ENCODE peak calls at places on chromosomes 4 and X, in nine cellular contexts. X is CD8-positive, alpha-beta T cell; R is HCT116; Q is HL-60; U is spleen; D is CD4-positive, alpha-beta T cell; V is colonic mucosa; Z is cardiac muscle cell; J is left lung. B is an unnamed sample.

GRCh38 chr4:18113710-18114331 is 92.3 kb upstream of the LCORL start:
- DNase-seq in X (no peak), R (no peak), Q (no peak), U (no peak), D (no peak), V (no peak), Z (no peak), J (no peak), B (no peak)

GRCh38 chr4:103451341-103451740 is 253.2 kb upstream of the CENPE start:
- DNase-seq in X (no peak), R (peak), Q (no peak), U (no peak), D (no peak), V (no peak), Z (no peak), J (no peak), B (no peak)

GRCh38 chr4:82710202-82710929 is 88.2 kb downstream of the SCD5 start:
- DNase-seq in X (no peak), R (no peak), Q (no peak), U (no peak), D (no peak), V (no peak), Z (no peak), J (no peak), B (no peak)

GRCh38 chr4:212438-213174 is 88.3 kb downstream of the ZNF718 start:
- DNase-seq in X (no peak), R (no peak), Q (no peak), U (peak), D (no peak), V (peak), Z (peak), J (peak), B (peak)

GRCh38 chr4:20044502-20044911 is 207.2 kb upstream of the SLIT2 start:
- DNase-seq in X (no peak), R (no peak), Q (no peak), U (no peak), D (no peak), V (no peak), Z (no peak), J (no peak), B (no peak)

GRCh38 chr4:28444886-28445496 is 1584.3 kb downstream of the STIM2 start:
- DNase-seq in X (no peak), R (no peak), Q (no peak), U (no peak), D (no peak), V (no peak), Z (no peak), J (no peak), B (no peak)

GRCh38 chr4:8574796-8575370 is 5.3 kb upstream of the GPR78 start:
- DNase-seq in X (no peak), R (no peak), Q (no peak), U (peak), D (no peak), V (no peak), Z (no peak), J (no peak), B (no peak)

GRCh38 chr4:158065176-158065575 is 107.6 kb downstream of the GASK1B start:
- DNase-seq in X (no peak), R (no peak), Q (no peak), U (no peak), D (no peak), V (no peak), Z (no peak), J (no peak), B (no peak)

GRCh38 chr4:189177130-189177529 is 763.5 kb upstream of the FRG1 start:
- DNase-seq in X (no peak), R (peak), Q (no peak), U (no peak), D (no peak), V (no peak), Z (no peak), J (no peak), B (no peak)

GRCh38 chr4:182207806-182208483 is 35.3 kb upstream of the TENM3 start:
- DNase-seq in X (no peak), R (no peak), Q (no peak), U (no peak), D (no peak), V (no peak), Z (no peak), J (no peak), B (no peak)

GRCh38 chrX:443676-444210 is 57.0 kb upstream of the PPP2R3B start:
- DNase-seq in X (no peak), R (no peak), Q (no peak), U (peak), D (no peak), V (no peak), Z (no peak), J (no peak), B (no peak)

GRCh38 chr4:42420120-42420519 is 22.8 kb downstream of the SHISA3 start:
- DNase-seq in X (no peak), R (no peak), Q (no peak), U (no peak), D (no peak), V (no peak), Z (no peak), J (no peak), B (no peak)

GRCh38 chr4:182925298-182925738 is 8.1 kb upstream of the DCTD start:
- DNase-seq in X (peak), R (peak), Q (no peak), U (peak), D (peak), V (peak), Z (peak), J (peak), B (peak)

GRCh38 chr4:3436798-3437581 is 4.8 kb upstream of the HGFAC start:
- DNase-seq in X (no peak), R (peak), Q (no peak), U (no peak), D (no peak), V (peak), Z (no peak), J (peak), B (no peak)

GRCh38 chr4:119525005-119525749 is 103.4 kb downstream of the PDE5A start:
- DNase-seq in X (no peak), R (no peak), Q (no peak), U (no peak), D (no peak), V (no peak), Z (no peak), J (no peak), B (no peak)

GRCh38 chr4:186719925-186720694 is 3.5 kb downstream of the FAT1 start:
- DNase-seq in X (no peak), R (no peak), Q (peak), U (no peak), D (no peak), V (no peak), Z (peak), J (no peak), B (no peak)

GRCh38 chrX:153381684-153382532 is 19.2 kb downstream of the PNMA6E start:
- DNase-seq in X (no peak), R (no peak), Q (no peak), U (no peak), D (no peak), V (no peak), Z (peak), J (no peak), B (no peak)

GRCh38 chrX:111519215-111519614 is 7.8 kb downstream of the SERTM2 start:
- DNase-seq in X (no peak), R (no peak), Q (no peak), U (no peak), D (no peak), V (no peak), Z (peak), J (no peak), B (no peak)

GRCh38 chrX:15744181-15744867 is 6.3 kb downstream of the CA5B start:
- DNase-seq in X (no peak), R (no peak), Q (no peak), U (no peak), D (no peak), V (no peak), Z (no peak), J (no peak), B (no peak)

GRCh38 chr4:17544205-17544604 is 29.2 kb downstream of the CLRN2 start:
- DNase-seq in X (no peak), R (no peak), Q (no peak), U (no peak), D (no peak), V (no peak), Z (no peak), J (no peak), B (no peak)

GRCh38 chrX:103467870-103468269 is 51.4 kb downstream of the RAB40A start:
- DNase-seq in X (no peak), R (no peak), Q (no peak), U (no peak), D (no peak), V (no peak), Z (no peak), J (no peak), B (no peak)

GRCh38 chr4:182600836-182601235 is 316.4 kb downstream of the DCTD start:
- DNase-seq in X (no peak), R (no peak), Q (no peak), U (no peak), D (no peak), V (no peak), Z (no peak), J (no peak), B (no peak)

GRCh38 chrX:52424658-52425057 is 55.8 kb downstream of the XAGE2 start:
- DNase-seq in X (no peak), R (no peak), Q (no peak), U (no peak), D (no peak), V (no peak), Z (no peak), J (no peak), B (no peak)

GRCh38 chrX:143634373-143634685 is 1.6 kb downstream of the SLITRK4 start:
- DNase-seq in X (no peak), R (no peak), Q (no peak), U (no peak), D (no peak), V (no peak), Z (no peak), J (no peak), B (no peak)
- H3K27ac ChIP-seq in X (no peak), R (no peak), Q (no peak), U (no peak), D (no peak), V (no peak), Z (no peak), J (no peak), B (no peak)

DNA sequence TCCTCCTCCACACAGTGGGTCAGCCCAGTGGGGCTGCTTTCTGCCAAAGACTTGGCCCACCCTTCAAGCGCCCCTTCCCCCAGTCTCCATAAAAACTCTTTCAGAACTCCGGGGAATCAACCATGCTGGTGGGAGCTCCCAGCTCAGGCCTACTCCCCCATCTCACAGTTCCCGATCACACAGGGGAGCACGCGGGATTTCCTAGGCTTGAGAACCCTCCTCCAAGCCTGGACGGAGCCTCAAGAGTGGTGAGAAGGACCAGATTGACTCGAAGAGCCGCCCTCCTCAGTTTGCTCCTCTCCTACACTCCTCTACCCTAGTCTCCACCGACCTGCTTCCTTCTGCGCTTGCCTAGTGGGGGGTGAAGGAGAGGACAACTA is 77.4 kb downstream of the RLIM start:
- DNase-seq in X (no peak), R (no peak), Q (no peak), U (no peak), D (no peak), V (no peak), Z (no peak), J (no peak), B (peak)
- H3K27ac ChIP-seq in X (no peak), R (no peak), Q (no peak), U (peak), D (no peak), V (peak), Z (no peak), J (peak), B (peak)

GRCh38 chrX:2497961-2498780 is 2.6 kb downstream of the DHRSX start:
- DNase-seq in X (no peak), R (no peak), Q (no peak), U (peak), D (no peak), V (peak), Z (peak), J (peak), B (no peak)
- H3K27ac ChIP-seq in X (no peak), R (no peak), Q (peak), U (no peak), D (no peak), V (peak), Z (peak), J (peak), B (peak)

GRCh38 chrX:53441531-53442321 is 7.6 kb upstream of the HSD17B10 start:
- DNase-seq in X (peak), R (peak), Q (peak), U (peak), D (peak), V (peak), Z (peak), J (peak), B (peak)

GRCh38 chrX:53440101-53440500 is 5.9 kb upstream of the HSD17B10 start:
- DNase-seq in X (no peak), R (no peak), Q (no peak), U (no peak), D (no peak), V (no peak), Z (no peak), J (no peak), B (no peak)

GRCh38 chrX:53440631-53441517 is 6.7 kb upstream of the HSD17B10 start:
- DNase-seq in X (no peak), R (no peak), Q (peak), U (peak), D (no peak), V (peak), Z (no peak), J (peak), B (peak)

GRCh38 chrX:53438832-53439230 is 4.7 kb upstream of the HSD17B10 start:
- DNase-seq in X (no peak), R (no peak), Q (no peak), U (no peak), D (no peak), V (no peak), Z (no peak), J (no peak), B (no peak)

GRCh38 chrX:53442322-53442631 is 8.1 kb upstream of the HSD17B10 start:
- DNase-seq in X (no peak), R (no peak), Q (peak), U (no peak), D (no peak), V (no peak), Z (no peak), J (peak), B (no peak)
- H3K27ac ChIP-seq in X (no peak), R (no peak), Q (peak), U (no peak), D (no peak), V (no peak), Z (no peak), J (peak), B (peak)

DNA sequence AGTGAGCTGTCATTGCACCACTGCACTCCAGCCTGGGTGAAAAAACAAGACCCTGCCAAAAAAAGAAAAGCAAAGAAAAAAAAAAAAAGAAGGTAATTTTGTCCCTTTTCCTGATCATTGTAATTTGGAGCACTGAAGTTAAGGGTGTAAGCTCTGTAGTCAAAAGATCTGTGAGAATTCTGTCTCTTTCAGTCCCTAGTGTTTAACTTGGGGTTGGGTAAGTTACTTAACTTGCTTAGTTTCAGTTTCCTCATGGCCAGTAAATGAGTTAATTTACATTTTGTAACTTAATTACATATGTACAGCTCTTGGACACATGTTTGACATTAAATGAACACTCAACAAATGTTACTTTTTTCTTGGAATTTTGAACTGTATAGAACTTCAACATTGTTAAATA is 10.9 kb upstream of the UBE2K start:
- DNase-seq in X (no peak), R (no peak), Q (no peak), U (no peak), D (no peak), V (no peak), Z (no peak), J (no peak), B (no peak)
- H3K27ac ChIP-seq in X (no peak), R (no peak), Q (no peak), U (no peak), D (no peak), V (no peak), Z (no peak), J (no peak), B (no peak)

GRCh38 chr4:6750302-6751221 is 32.0 kb upstream of the KIAA0232 start:
- DNase-seq in X (no peak), R (no peak), Q (no peak), U (no peak), D (no peak), V (peak), Z (no peak), J (no peak), B (no peak)

GRCh38 chr4:6747690-6748068 is 31.7 kb downstream of the BLOC1S4 start:
- DNase-seq in X (no peak), R (no peak), Q (no peak), U (no peak), D (no peak), V (peak), Z (no peak), J (peak), B (no peak)

GRCh38 chr4:6751611-6752485 is 30.7 kb upstream of the KIAA0232 start:
- DNase-seq in X (no peak), R (no peak), Q (no peak), U (no peak), D (no peak), V (no peak), Z (no peak), J (no peak), B (no peak)

GRCh38 chr4:6748286-6748685 is 32.3 kb downstream of the BLOC1S4 start:
- DNase-seq in X (no peak), R (no peak), Q (no peak), U (no peak), D (no peak), V (no peak), Z (no peak), J (no peak), B (no peak)

DNA sequence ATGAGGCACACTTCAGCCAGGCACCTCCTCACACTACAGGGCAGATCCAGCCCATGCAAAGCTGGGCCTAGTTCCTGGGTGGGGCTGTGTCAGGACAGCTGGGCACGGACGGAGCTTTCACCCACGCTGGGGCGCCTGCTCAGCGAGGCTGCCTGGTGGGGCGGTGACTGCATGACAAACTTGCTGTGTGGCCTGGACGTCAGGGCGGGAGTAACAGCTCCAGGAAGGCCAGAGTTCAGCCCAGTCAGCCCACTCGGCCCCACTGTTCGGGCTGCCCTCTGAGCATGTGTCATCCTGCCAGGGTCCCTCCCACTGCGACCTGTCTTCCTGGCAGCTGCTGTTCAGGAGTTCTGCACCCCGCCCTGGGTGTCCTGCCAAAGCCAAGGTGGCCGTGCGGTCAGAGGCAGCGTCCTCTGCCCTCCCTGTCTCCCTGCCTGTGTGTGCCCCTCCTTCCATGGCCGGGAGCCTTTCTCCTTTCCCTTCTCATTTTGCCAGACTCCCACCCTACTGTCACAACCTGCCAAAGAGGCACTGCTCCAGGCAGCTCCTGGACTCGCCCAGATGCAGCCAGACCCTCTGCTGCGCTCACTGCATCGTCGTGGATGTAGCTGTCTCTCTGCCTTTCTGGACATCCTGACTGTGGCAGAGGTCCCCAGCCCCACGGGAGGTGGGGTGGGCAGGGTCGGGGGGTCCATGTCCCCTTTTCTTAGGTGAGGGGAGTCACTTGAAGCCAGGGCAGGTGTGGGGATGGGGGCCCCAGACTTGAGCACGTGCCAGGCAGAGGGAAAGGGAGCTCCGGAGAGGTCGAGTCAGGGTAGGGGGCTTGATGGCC is 33.0 kb upstream of the KIAA0232 start:
- DNase-seq in X (no peak), R (peak), Q (no peak), U (peak), D (no peak), V (peak), Z (no peak), J (peak), B (peak)
- H3K27ac ChIP-seq in X (no peak), R (peak), Q (no peak), U (peak), D (no peak), V (peak), Z (no peak), J (no peak), B (peak)

DNA sequence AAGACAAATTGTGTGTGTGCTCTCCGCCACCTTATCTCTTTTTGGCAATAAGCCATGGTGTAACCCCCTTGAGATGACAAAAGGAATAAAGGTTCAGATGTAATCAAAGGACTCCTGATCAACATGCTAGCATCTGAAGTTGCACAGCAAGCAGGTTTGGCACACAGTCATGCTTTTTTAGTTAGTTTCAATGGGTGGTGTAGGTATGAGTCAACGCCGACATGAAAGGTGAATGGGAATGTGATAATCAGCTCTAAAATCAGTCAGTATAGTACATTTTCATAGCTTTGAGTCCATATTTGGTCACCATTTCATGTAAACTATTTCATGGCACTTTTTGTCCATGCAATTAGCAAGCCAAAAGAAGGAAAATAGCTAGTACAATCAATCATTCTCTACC is 50.4 kb upstream of the ETNPPL start:
- DNase-seq in X (no peak), R (no peak), Q (no peak), U (no peak), D (no peak), V (no peak), Z (no peak), J (no peak), B (no peak)
- H3K27ac ChIP-seq in X (no peak), R (no peak), Q (no peak), U (no peak), D (no peak), V (no peak), Z (no peak), J (no peak), B (no peak)

B was measured in left ventricle myocardium inferior.